ENCODE peak calls at places on chromosome 2, in seven cellular contexts. Q, M, K, N, Y, U and R are unnamed samples.

GRCh38 chr2:3780477-3781402 is 77.4 kb downstream of the DCDC2C start:
- DNase-seq in Q (peak), M (peak), K (peak), N (peak), Y (no peak), U (peak), R (peak)

GRCh38 chr2:127719301-127720218 is 18.3 kb downstream of the SFT2D3 start:
- DNase-seq in Q (no peak), M (no peak), K (no peak), N (no peak), Y (no peak), U (no peak), R (no peak)

GRCh38 chr2:59182249-59182648 is 941.1 kb upstream of the FANCL start:
- DNase-seq in Q (peak), M (peak), K (no peak), N (no peak), Y (no peak), U (peak), R (peak)

GRCh38 chr2:180572346-180572745 is 408.1 kb upstream of the UBE2E3 start:
- DNase-seq in Q (peak), M (no peak), K (no peak), N (no peak), Y (no peak), U (no peak), R (no peak)

GRCh38 chr2:140580799-140581198 is 1550.0 kb downstream of the LRP1B start:
- DNase-seq in Q (no peak), M (no peak), K (peak), N (no peak), Y (no peak), U (no peak), R (peak)

GRCh38 chr2:9205963-9206948 is at the start of gene ASAP2:
- DNase-seq in Q (peak), M (peak), K (peak), N (peak), Y (peak), U (peak), R (peak)

GRCh38 chr2:175147196-175147595 is 20.8 kb downstream of the ATF2 start:
- DNase-seq in Q (peak), M (no peak), K (no peak), N (no peak), Y (no peak), U (no peak), R (no peak)

GRCh38 chr2:218870984-218871344 is 9.7 kb upstream of the WNT10A start:
- DNase-seq in Q (no peak), M (no peak), K (no peak), N (no peak), Y (no peak), U (no peak), R (no peak)

GRCh38 chr2:207828361-207829057 is 58.8 kb upstream of the FZD5 start:
- DNase-seq in Q (no peak), M (no peak), K (no peak), N (no peak), Y (no peak), U (no peak), R (no peak)

GRCh38 chr2:132815522-132815921 is 145.5 kb upstream of the LYPD1 start:
- DNase-seq in Q (peak), M (peak), K (peak), N (no peak), Y (no peak), U (no peak), R (no peak)

GRCh38 chr2:178256382-178257053 is 62.2 kb downstream of the OSBPL6 start:
- DNase-seq in Q (no peak), M (no peak), K (no peak), N (no peak), Y (no peak), U (no peak), R (no peak)

GRCh38 chr2:147100406-147101035 is 744.3 kb upstream of the ACVR2A start:
- DNase-seq in Q (peak), M (no peak), K (no peak), N (no peak), Y (no peak), U (no peak), R (peak)

GRCh38 chr2:55936351-55936750 is 12.8 kb upstream of the EFEMP1 start:
- DNase-seq in Q (peak), M (no peak), K (no peak), N (no peak), Y (no peak), U (no peak), R (no peak)

GRCh38 chr2:25528173-25528572 is 145.2 kb downstream of the DTNB start:
- DNase-seq in Q (peak), M (no peak), K (peak), N (no peak), Y (no peak), U (no peak), R (peak)

GRCh38 chr2:232658217-232658785 is 24.9 kb downstream of the EFHD1 start:
- DNase-seq in Q (peak), M (no peak), K (peak), N (no peak), Y (no peak), U (peak), R (peak)

GRCh38 chr2:128786296-128786695 is 467.6 kb upstream of the HS6ST1 start:
- DNase-seq in Q (peak), M (no peak), K (no peak), N (no peak), Y (no peak), U (no peak), R (no peak)

GRCh38 chr2:121776361-121776760 is 20.9 kb downstream of the TSN start:
- DNase-seq in Q (no peak), M (no peak), K (no peak), N (no peak), Y (no peak), U (no peak), R (no peak)

GRCh38 chr2:68391869-68392268 is 26.8 kb downstream of the PLEK start:
- DNase-seq in Q (no peak), M (no peak), K (no peak), N (no peak), Y (no peak), U (no peak), R (no peak)